ENCODE peak calls at places on chromosomes 4 and X, in four cellular contexts. Z is transverse colon, C is GM12878, Y is IMR-90. O is an unnamed sample.

GRCh38 chrX:77389891-77390290 is 57.3 kb upstream of the FGF16 start:
- DNase-seq in Z (no peak), C (no peak), Y (no peak), O (no peak)

GRCh38 chrX:51242212-51242611 is 90.4 kb upstream of the NUDT10 start:
- DNase-seq in Z (no peak), Y (no peak), C (no peak), O (no peak)

GRCh38 chr4:47525154-47525819 is 40.2 kb downstream of the ATP10D start:
- DNase-seq in C (no peak), Z (no peak), Y (peak; percentile 97), O (peak; percentile 93)

GRCh38 chrX:2578864-2579263 is 78.1 kb upstream of the DHRSX start:
- DNase-seq in Z (no peak), Y (no peak), C (no peak), O (no peak)

GRCh38 chr4:6308890-6309643 is 39.4 kb downstream of the WFS1 start:
- DNase-seq in Z (no peak), Y (no peak), C (no peak), O (no peak)

GRCh38 chr4:142080960-142081359 is 444.6 kb downstream of the IL15 start:
- DNase-seq in Z (no peak), C (no peak), Y (peak; percentile 39), O (no peak)

GRCh38 chr4:85391011-85391410 is 83.9 kb upstream of the ARHGAP24 start:
- DNase-seq in C (no peak), Z (no peak), Y (no peak), O (no peak)

GRCh38 chrX:78673256-78673655 is 14.1 kb upstream of the RTL3 start:
- DNase-seq in C (no peak), Z (no peak), Y (no peak), O (no peak)

GRCh38 chrX:18674417-18674787 is 2.5 kb upstream of the RS1 start:
- DNase-seq in Z (peak; percentile 25), Y (no peak), C (no peak), O (no peak)

GRCh38 chr4:108636246-108636645 is 14.2 kb upstream of the OSTC start:
- DNase-seq in Z (no peak), Y (no peak), C (no peak), O (no peak)

GRCh38 chr4:108635070-108635655 is 14.8 kb downstream of the RPL34 start:
- DNase-seq in C (no peak), Z (no peak), Y (no peak), O (no peak)

DNA sequence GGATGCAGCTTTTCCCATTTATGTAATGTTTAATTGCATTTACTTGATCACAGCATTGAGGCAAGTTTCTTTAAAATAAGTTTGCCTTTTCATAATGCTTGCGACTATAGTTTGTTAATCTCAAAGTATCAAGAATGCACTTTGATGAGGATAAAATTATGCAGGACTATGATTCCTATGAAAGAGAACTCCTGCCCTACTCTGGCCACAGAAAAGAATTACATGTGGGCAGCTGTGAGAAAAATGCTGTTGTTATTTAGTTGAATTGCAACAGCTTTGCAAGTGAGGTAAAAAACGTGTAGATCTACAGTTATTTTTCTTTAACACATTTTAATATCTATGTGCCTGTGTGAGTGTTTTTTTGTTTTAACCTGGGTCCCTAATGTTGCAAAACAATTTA is 12.5 kb upstream of the OSTC start:
- DNase-seq in Z (no peak), Y (no peak), C (no peak), O (no peak)
- TF ChIP-seq CTCF in Z (no peak), Y (peak; percentile 26), C (no peak), O (peak; percentile 7)

GRCh38 chrX:151359931-151360871 is 36.8 kb upstream of the VMA21 start:
- DNase-seq in Z (no peak), C (no peak), Y (no peak), O (no peak)
- H3K4me3 ChIP-seq in Z (no peak overlapping the region), C (no peak overlapping the region), Y (no peak overlapping the region), O (no peak overlapping the region)

DNA sequence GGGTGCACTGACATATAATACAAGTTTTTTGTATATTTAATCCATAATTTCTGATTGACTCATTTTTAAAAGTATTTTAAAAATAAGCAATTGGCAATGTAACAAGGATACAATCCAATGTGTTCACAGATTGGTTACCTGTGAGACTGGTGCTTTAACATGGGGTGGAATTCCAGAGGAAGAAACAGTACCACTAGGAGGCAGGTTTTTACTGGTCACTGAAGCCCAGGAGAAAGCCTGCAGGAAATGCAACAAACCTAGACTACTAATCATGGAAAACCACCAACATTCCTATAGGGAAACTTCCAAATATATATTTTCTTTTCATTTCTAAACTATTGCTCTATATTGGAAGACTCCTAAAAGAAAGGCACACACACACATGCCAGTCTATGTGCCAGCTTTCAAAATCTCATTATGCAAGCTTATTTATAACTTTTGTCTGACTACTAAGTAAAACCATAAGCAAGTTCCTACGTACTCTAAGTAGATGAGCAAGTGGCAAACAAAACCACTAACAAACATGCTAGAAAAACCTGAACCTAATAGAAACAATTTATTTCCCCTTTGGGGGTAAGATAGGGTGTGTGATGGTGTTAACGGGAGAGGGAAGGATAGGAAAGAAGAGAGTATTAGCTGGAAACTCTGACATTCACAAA is 19.2 kb downstream of the G3BP2 start:
- DNase-seq in C (no peak), Z (no peak), Y (peak; percentile 55), O (peak; percentile 28)
- TF ChIP-seq CTCF in C (peak; percentile 17), Z (peak; percentile 36), Y (peak; percentile 51), O (peak; percentile 51)

GRCh38 chr4:94165256-94165655 is 42.4 kb upstream of the SMARCAD1 start:
- DNase-seq in Z (no peak), Y (no peak), C (no peak), O (no peak)
- H3K4me3 ChIP-seq in Z (no peak overlapping the region), Y (no peak overlapping the region), C (no peak overlapping the region), O (no peak overlapping the region)